ENCODE peak calls at places on chromosomes 12 and 14, in seven cellular contexts. K, W, H, M, C, D and A are unnamed samples. For H3K4me1 and H3K9me3, the result is how much of the 10 kb centered on the place peaks cover.

GRCh38 chr14:31937730-31938346 is 139.3 kb upstream of the ARHGAP5 start:
- DNase-seq in K (no peak), W (peak), H (peak), M (peak), C (peak), D (peak), A (no peak)

GRCh38 chr12:120142231-120142877 is 25.8 kb upstream of the RAB35 start:
- DNase-seq in K (no peak), W (no peak), H (no peak), M (peak), C (no peak), D (no peak), A (no peak)

GRCh38 chr14:64069634-64070359 is 217.0 kb downstream of the SYNE2 start:
- DNase-seq in K (no peak), W (no peak), H (no peak), M (no peak), C (no peak), D (no peak), A (no peak)

GRCh38 chr14:63039800-63040380 is 5.4 kb downstream of the KCNH5 start:
- DNase-seq in K (no peak), W (peak), H (peak), M (peak), C (peak), D (no peak), A (no peak)

GRCh38 chr12:2853626-2854025 is 3.2 kb downstream of the TEX52 start:
- DNase-seq in K (peak), W (peak), H (peak), M (peak), C (peak), D (peak), A (peak)

GRCh38 chr12:10618338-10618987 is 5.1 kb upstream of the MAGOHB start:
- DNase-seq in K (no peak), W (peak), H (no peak), M (peak), C (peak), D (no peak), A (no peak)

GRCh38 chr14:77832301-77832700 is 32.4 kb downstream of the ADCK1 start:
- DNase-seq in K (no peak), W (no peak), H (no peak), M (no peak), C (no peak), D (no peak), A (no peak)

GRCh38 chr12:105987687-105988035 is 151.1 kb downstream of the NUAK1 start:
- DNase-seq in K (no peak), W (no peak), H (no peak), M (no peak), C (no peak), D (no peak), A (no peak)

GRCh38 chr14:32536175-32536574 is 207.1 kb downstream of the AKAP6 start:
- DNase-seq in K (no peak), W (no peak), H (no peak), M (no peak), C (no peak), D (no peak), A (no peak)

GRCh38 chr14:64755661-64756265 is 51.5 kb downstream of the PLEKHG3 start:
- DNase-seq in K (no peak), W (peak), H (no peak), M (peak), C (no peak), D (no peak), A (no peak)

GRCh38 chr12:40970320-40970907 is 217.7 kb upstream of the PDZRN4 start:
- DNase-seq in K (no peak), W (no peak), H (peak), M (no peak), C (no peak), D (no peak), A (no peak)

GRCh38 chr12:109567296-109567695 is 6.0 kb downstream of the MMAB start:
- DNase-seq in K (peak), W (no peak), H (no peak), M (no peak), C (no peak), D (no peak), A (no peak)

GRCh38 chr14:21098134-21098891 is at the start of gene ZNF219:
- DNase-seq in K (peak), W (peak), H (peak), M (peak), C (peak), D (peak), A (peak)

GRCh38 chr12:6963016-6963731 is 7.3 kb downstream of the PHB2 start:
- DNase-seq in K (peak), W (no peak), H (no peak), M (no peak), C (no peak), D (peak), A (peak)

GRCh38 chr14:76073732-76074131 is 78.0 kb upstream of the GPATCH2L start:
- DNase-seq in K (no peak), W (no peak), H (no peak), M (no peak), C (no peak), D (no peak), A (no peak)

GRCh38 chr14:95832012-95832411 is 44.6 kb upstream of the TUNAR start:
- DNase-seq in K (no peak), W (no peak), H (no peak), M (no peak), C (no peak), D (no peak), A (no peak)

GRCh38 chr14:83520837-83521236 is 1987.2 kb upstream of the SEL1L start:
- DNase-seq in K (no peak), W (peak), H (peak), M (peak), C (peak), D (no peak), A (no peak)

GRCh38 chr14:32414808-32415255 is 85.7 kb downstream of the AKAP6 start:
- DNase-seq in K (no peak), W (peak), H (no peak), M (peak), C (peak), D (no peak), A (no peak)

GRCh38 chr14:58501214-58501816 is 73.8 kb downstream of the KIAA0586 start:
- DNase-seq in K (no peak), W (peak), H (peak), M (peak), C (peak), D (no peak), A (no peak)

GRCh38 chr12:104942075-104942474 is 16.0 kb downstream of the SLC41A2 start:
- DNase-seq in K (no peak), W (no peak), H (no peak), M (no peak), C (no peak), D (no peak), A (no peak)

GRCh38 chr14:55361190-55361589 is 50.4 kb downstream of the ATG14 start:
- DNase-seq in K (no peak), W (no peak), H (no peak), M (no peak), C (no peak), D (no peak), A (no peak)

GRCh38 chr14:89252887-89253532 is 164.0 kb downstream of the FOXN3 start:
- DNase-seq in K (peak), W (no peak), H (peak), M (peak), C (peak), D (no peak), A (no peak)

GRCh38 chr14:53044486-53044885 is 93.6 kb upstream of the FERMT2 start:
- DNase-seq in K (no peak), W (peak), H (no peak), M (peak), C (peak), D (no peak), A (no peak)

GRCh38 chr12:72077111-72077820 is 138.6 kb downstream of the TPH2 start:
- DNase-seq in K (no peak), W (no peak), H (no peak), M (no peak), C (no peak), D (no peak), A (no peak)

GRCh38 chr12:48993787-48994186 is 5.4 kb downstream of the DDN start:
- DNase-seq in K (no peak), W (no peak), H (no peak), M (no peak), C (no peak), D (no peak), A (no peak)

GRCh38 chr14:100333311-100333710 is 10.2 kb downstream of the SLC25A47 start:
- DNase-seq in K (no peak), W (no peak), H (no peak), M (no peak), C (no peak), D (no peak), A (no peak)

GRCh38 chr12:6377667-6377994 is 2.3 kb upstream of the SCNN1A start:
- DNase-seq in K (no peak), W (no peak), H (no peak), M (no peak), C (no peak), D (peak), A (peak)

GRCh38 chr12:114045333-114045732 is 79.2 kb upstream of the RBM19 start:
- DNase-seq in K (no peak), W (no peak), H (no peak), M (no peak), C (no peak), D (no peak), A (no peak)

GRCh38 chr12:67710582-67710981 is 62.0 kb downstream of the DYRK2 start:
- DNase-seq in K (peak), W (peak), H (no peak), M (peak), C (no peak), D (no peak), A (peak)

GRCh38 chr14:73787760-73788508 is 63.7 kb upstream of the PTGR2 start:
- DNase-seq in K (no peak), W (peak), H (no peak), M (peak), C (peak), D (peak), A (no peak)

GRCh38 chr12:41277019-41277770 is 89.1 kb downstream of the PDZRN4 start:
- DNase-seq in K (peak), W (peak), H (peak), M (peak), C (peak), D (no peak), A (peak)

GRCh38 chr12:10718279-10718821 is 4.8 kb downstream of the YBX3 start:
- DNase-seq in K (peak), W (peak), H (peak), M (peak), C (peak), D (no peak), A (no peak)

GRCh38 chr14:61701946-61702345 is 6.6 kb downstream of the HIF1A start:
- DNase-seq in K (no peak), W (no peak), H (no peak), M (no peak), C (peak), D (no peak), A (no peak)
- H3K4me1 ChIP-seq in K (under half), W (under half), H (under half), M (under half), C (half or more), D (under half), A (under half)

DNA sequence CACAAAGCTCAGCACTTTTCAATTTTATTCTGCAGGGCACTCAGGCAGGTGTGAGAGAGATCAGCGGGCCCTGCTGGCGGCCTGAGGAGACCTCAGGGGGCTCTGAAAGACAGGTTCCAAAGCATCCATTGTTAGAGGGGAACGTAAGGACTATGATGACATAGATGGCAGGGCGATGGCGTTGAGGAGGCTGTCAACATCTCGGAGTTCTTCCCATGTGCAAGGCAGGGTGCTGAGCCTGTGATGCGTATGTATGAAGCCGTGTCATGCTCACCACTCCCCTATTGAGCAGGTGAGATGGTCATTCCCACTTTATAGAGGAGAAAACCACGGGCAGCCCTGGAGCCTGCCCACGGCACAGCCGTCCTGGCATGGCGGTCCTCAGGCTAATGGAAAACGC is 64.9 kb downstream of the RIMBP2 start:
- DNase-seq in K (no peak), W (no peak), H (no peak), M (no peak), C (no peak), D (peak), A (no peak)
- H3K9me3 ChIP-seq in K (under half), W (under half), H (under half), M (under half), C (under half), D (under half), A (under half)

GRCh38 chr12:795305-795704 is 42.9 kb downstream of the WNK1 start:
- DNase-seq in K (no peak), W (no peak), H (peak), M (no peak), C (no peak), D (no peak), A (no peak)

GRCh38 chr12:793037-793436 is 40.7 kb downstream of the WNK1 start:
- DNase-seq in K (no peak), W (no peak), H (no peak), M (peak), C (no peak), D (no peak), A (no peak)

GRCh38 chr12:788288-788687 is 35.9 kb downstream of the WNK1 start:
- DNase-seq in K (no peak), W (no peak), H (no peak), M (no peak), C (no peak), D (no peak), A (no peak)

GRCh38 chr12:790608-791007 is 38.2 kb downstream of the WNK1 start:
- DNase-seq in K (no peak), W (no peak), H (no peak), M (no peak), C (no peak), D (no peak), A (no peak)

GRCh38 chr12:790253-790563 is 37.8 kb downstream of the WNK1 start:
- DNase-seq in K (no peak), W (no peak), H (no peak), M (no peak), C (no peak), D (no peak), A (no peak)
- H3K4me1 ChIP-seq in K (under half), W (under half), H (under half), M (under half), C (under half), D (under half), A (under half)

DNA sequence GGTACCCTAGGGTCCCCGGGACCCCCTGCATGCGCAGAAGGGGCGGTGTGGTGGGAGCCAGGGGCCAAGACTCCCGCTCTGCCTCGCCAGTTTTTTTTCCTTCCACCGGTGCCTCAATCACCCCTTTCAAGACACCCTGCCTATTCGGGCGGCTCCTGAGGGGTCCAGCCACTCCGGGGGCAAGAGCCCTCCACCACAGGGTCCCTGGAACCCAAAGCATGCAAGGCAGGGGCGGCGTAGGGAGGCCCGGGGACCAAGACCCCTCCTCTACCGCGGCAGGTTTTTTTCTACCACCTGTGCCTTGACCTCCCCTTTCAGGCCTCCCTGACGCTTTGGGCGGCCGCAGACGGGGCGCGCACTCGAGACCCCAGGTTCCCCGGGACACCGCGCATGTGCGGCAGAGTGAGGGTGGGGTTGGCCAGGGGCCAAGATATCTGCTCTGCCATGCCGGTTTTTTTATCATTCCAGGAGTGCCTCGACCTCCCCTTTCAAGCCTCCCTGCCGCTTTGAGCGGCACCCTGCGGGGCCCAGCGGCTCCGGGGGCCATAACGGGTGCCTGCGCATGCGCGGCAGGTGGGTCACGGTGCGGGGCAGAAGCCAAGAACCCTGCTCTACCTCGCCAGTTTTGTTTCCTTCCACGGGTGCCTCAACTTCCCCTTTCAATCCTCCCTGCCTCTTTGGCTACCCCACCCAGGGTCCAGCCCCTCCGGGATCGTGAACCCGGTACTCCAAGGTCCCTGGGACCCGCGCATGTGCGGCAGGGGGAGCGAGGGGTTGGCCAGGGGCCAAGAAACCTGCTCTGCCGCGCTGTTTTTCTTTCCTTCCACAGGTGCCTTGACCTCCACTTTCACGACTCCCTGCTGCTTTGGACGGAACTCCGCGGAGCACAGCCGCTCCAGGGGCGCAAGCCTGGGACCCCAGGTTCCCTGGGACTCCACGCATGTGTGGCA is 328.1 kb downstream of the ALG10 start:
- DNase-seq in K (no peak), W (no peak), H (no peak), M (no peak), C (no peak), D (no peak), A (no peak)
- H3K9me3 ChIP-seq in K (under half), W (under half), H (under half), M (under half), C (under half), D (under half), A (under half)

DNA sequence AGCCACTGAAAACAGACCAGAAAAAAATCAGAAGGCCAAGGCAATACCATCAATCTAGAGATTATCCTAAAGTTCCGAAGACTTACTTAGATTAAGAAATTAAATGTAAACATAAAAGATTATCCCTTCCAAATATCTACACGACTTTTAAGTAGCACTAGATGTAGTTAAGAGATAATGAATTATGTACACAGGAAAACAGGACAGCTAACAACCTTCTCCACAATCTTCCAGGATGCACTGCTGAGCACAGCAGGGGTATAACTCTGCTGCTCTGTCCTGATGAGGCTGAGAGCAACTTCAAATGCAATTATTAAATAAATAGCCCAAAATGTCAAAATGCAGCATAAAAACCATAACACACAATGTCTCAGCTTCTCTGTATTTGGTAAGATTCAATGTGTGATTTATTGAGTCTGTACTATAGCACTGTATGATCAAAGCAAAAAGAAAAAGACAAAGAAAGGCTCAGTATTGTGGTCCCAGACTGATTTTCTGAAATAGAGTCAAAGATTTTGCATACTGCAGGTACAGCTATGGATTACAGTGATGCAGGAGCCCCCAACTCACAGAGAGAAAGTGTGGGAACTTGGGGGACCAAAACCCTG is 56.9 kb downstream of the TMTC1 start:
- DNase-seq in K (no peak), W (no peak), H (peak), M (no peak), C (no peak), D (no peak), A (no peak)
- H3K4me1 ChIP-seq in K (under half), W (under half), H (under half), M (under half), C (under half), D (under half), A (under half)

DNA sequence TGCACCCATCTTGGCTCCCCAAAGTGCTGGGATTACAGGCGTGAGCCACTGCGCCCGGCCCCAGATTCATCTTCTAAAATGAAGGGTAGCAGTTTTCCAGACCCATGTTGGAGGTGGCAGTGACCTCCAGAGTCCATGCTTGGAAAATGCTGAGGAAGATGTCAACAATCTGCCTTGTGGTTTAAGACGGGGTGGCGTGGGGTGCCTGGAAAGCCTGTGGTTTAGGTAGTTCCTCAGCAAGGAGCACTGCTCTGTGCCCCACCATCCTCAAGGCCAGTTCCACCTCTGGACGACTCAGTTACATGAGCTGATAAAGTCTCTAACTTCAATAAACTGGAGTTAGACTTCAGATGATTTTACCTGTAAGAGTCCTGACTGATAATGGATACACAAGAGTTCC is 48.6 kb downstream of the DRAM1 start:
- DNase-seq in K (no peak), W (peak), H (no peak), M (no peak), C (peak), D (no peak), A (no peak)
- H3K9me3 ChIP-seq in K (under half), W (under half), H (under half), M (under half), C (under half), D (under half), A (under half)

DNA sequence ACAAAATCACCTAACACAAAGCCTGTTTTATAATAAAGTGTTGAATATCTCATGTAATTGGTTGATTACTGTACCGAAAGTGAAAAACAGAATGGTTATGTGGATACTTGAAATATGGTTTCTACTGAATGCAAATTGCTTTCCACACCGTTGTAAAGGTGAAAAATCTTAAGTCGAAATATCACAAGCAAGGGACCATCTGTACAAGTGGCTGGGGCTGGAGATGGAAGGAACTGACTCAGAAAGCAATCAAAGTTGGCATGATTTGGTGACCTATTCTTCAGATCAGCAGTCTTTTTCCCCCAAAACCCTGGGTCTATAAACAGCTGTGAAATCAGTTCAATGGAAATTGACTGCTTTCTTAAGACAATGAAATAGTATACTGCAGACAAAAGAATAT is 3.6 kb downstream of the CBX5 start:
- DNase-seq in K (no peak), W (no peak), H (no peak), M (no peak), C (no peak), D (no peak), A (no peak)
- H3K4me1 ChIP-seq in K (under half), W (under half), H (under half), M (under half), C (under half), D (under half), A (under half)

DNA sequence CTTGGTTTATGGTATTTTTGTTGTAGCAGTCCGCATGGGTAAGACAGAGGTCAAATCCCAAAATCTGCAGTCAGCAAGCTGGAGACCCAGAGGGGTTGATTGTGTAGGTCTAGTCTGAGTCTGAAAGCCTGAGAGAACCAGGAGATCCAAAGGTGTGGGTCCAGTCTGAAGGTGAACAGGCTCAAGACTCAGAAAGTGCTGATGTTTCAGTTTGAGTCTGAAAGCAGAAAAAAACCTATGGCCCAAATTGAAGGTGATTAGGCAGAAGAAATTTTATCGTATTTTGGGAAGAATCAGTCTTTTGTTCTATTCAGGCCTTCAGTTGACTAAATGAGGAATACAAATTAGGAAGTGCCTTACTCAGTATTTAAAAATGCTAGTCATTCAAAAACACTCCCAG is 807.8 kb upstream of the FOXG1 start:
- DNase-seq in K (no peak), W (no peak), H (no peak), M (no peak), C (no peak), D (no peak), A (no peak)
- H3K9me3 ChIP-seq in K (under half), W (under half), H (under half), M (under half), C (under half), D (under half), A (under half)

GRCh38 chr12:52206309-52207040 is 14.7 kb upstream of the KRT80 start:
- DNase-seq in K (no peak), W (no peak), H (no peak), M (no peak), C (no peak), D (peak), A (no peak)
- H3K4me1 ChIP-seq in K (under half), W (under half), H (under half), M (under half), C (under half), D (under half), A (under half)